ENCODE peak calls at places on chromosome 10, in four cellular contexts. Q is GM23338, J is transverse colon, B is epithelial cell of proximal tubule. N is an unnamed sample.

GRCh38 chr10:36048236-36048635 is 406.1 kb upstream of the FZD8 start:
- DNase-seq in J (no peak), B (no peak), Q (no peak), N (no peak)

GRCh38 chr10:22042557-22043326 is 39.2 kb upstream of the DNAJC1 start:
- DNase-seq in B (no peak), J (no peak), Q (peak; percentile 48), N (peak; percentile 18)

GRCh38 chr10:86321568-86321967 is 45.0 kb downstream of the GRID1 start:
- DNase-seq in Q (no peak), J (no peak), B (no peak), N (no peak)

GRCh38 chr10:124012066-124012465 is 81.3 kb downstream of the CHST15 start:
- DNase-seq in Q (no peak), J (no peak), B (no peak), N (no peak)

GRCh38 chr10:17836917-17837316 is 27.8 kb downstream of the MRC1 start:
- DNase-seq in Q (peak; percentile 50), B (no peak), J (peak; percentile 60), N (no peak)

GRCh38 chr10:22658745-22659410 is 55.5 kb downstream of the PIP4K2A start:
- DNase-seq in B (no peak), J (no peak), Q (no peak), N (no peak)

GRCh38 chr10:16967866-16968721 is 150.9 kb upstream of the RSU1 start:
- DNase-seq in J (peak; percentile 24), B (peak; percentile 64), Q (peak; percentile 68), N (peak; percentile 46)

GRCh38 chr10:132360766-132361447 is 28.9 kb downstream of the LRRC27 start:
- DNase-seq in Q (peak; percentile 81), B (no peak), J (no peak), N (peak; percentile 92)

GRCh38 chr10:75211007-75211735 is 575 bp downstream of the VDAC2 start:
- DNase-seq in Q (peak; percentile 48), B (no peak), J (peak; percentile 64), N (no peak)

GRCh38 chr10:85280014-85280413 is 951.6 kb downstream of the CCSER2 start:
- DNase-seq in B (no peak), J (no peak), Q (peak; percentile 4), N (no peak)

GRCh38 chr10:67790534-67791408 is 47.2 kb downstream of the DNAJC12 start:
- DNase-seq in Q (no peak), J (no peak), B (no peak), N (no peak)

GRCh38 chr10:35324196-35324595 is 12.1 kb upstream of the CCNY start:
- DNase-seq in J (no peak), Q (no peak), B (no peak), N (no peak)

GRCh38 chr10:124063736-124064135 is 29.7 kb downstream of the CHST15 start:
- DNase-seq in Q (no peak), B (no peak), J (peak; percentile 47), N (peak; percentile 28)

GRCh38 chr10:7788640-7789335 is 811 bp downstream of the ATP5F1C start:
- DNase-seq in J (no peak), Q (peak; percentile 8), B (no peak), N (peak; percentile 43)

GRCh38 chr10:129870926-129871660 is 93.0 kb downstream of the EBF3 start:
- DNase-seq in Q (no peak), J (no peak), B (no peak), N (peak; percentile 68)

GRCh38 chr10:114100848-114101741 is 57.4 kb downstream of the ADRB1 start:
- DNase-seq in Q (peak; percentile 48), J (no peak), B (no peak), N (peak; percentile 60)

GRCh38 chr10:119896061-119896655 is 3.6 kb downstream of the SEC23IP start:
- DNase-seq in Q (no peak), J (no peak), B (no peak), N (no peak)

GRCh38 chr10:103507235-103508191 is 14.0 kb downstream of the NEURL1 start:
- DNase-seq in B (no peak), J (no peak), Q (no peak), N (peak; percentile 56)

GRCh38 chr10:3803295-3803883 is 18.4 kb upstream of the KLF6 start:
- DNase-seq in J (no peak), B (no peak), Q (no peak), N (no peak)

GRCh38 chr10:79463578-79464496 is 18.4 kb upstream of the ZCCHC24 start:
- DNase-seq in J (no peak), B (no peak), Q (no peak), N (no peak)

GRCh38 chr10:100315603-100316002 is 14.4 kb downstream of the PKD2L1 start:
- DNase-seq in J (no peak), B (no peak), Q (no peak), N (no peak)

GRCh38 chr10:52187521-52188258 is 126.4 kb upstream of the DKK1 start:
- DNase-seq in Q (peak; percentile 73), B (no peak), J (no peak), N (no peak)

GRCh38 chr10:110919971-110920881 is 822 bp downstream of the SHOC2 start:
- DNase-seq in Q (peak; percentile 65), J (peak; percentile 34), B (no peak), N (peak; percentile 61)

DNA sequence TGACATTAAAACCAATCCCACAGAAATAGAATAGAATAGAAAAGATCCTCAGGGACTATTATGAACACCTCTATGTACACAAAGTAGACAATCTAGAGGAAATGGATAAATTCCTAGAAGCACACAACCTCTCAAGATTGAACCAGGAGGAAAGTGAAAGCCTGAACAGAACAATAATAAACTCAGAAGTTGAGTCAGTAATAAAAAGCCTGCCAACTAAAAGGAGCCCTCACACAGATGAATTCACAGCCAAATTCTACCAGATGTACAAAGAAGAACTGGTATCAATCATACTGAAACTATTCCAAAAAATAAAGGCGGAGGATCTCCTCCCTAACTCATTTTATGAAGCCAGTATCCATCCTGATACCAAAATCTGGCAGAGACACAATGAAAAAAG is 220.3 kb upstream of the HPS1 start:
- DNase-seq in Q (no peak), J (no peak), B (no peak), N (no peak)
- H3K4me3 ChIP-seq in Q (no peak overlapping the region), J (no peak overlapping the region), B (no peak overlapping the region), N (no peak overlapping the region)

DNA sequence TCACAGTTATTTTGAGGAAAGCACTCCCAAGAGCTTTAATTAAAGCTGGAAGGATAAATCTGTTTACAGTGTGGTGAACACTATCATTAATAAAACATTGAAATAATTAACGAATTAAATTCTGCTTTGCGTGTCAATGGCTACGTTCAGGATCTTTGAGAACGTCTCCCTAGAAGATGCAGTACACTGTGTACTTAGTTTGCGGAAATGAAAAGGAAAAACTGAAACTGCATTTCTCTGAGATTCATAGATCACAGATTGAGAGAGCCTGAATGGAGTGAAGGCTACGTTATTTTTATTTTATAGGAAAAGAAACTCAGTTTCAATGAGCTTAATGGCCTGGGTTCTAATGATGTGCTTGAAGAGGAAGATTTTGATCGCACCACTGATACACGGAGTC is 85.3 kb downstream of the NRP1 start:
- DNase-seq in J (no peak), B (no peak), Q (no peak), N (no peak)
- H3K4me3 ChIP-seq in J (no peak overlapping the region), B (no peak overlapping the region), Q (no peak overlapping the region), N (no peak overlapping the region)

GRCh38 chr10:101778151-101778780 is 2.4 kb upstream of the FGF8 start:
- DNase-seq in J (no peak), B (no peak), Q (no peak), N (no peak)
- H3K4me3 ChIP-seq in J (peak overlapping the region; percentile 52), B (no peak overlapping the region), Q (peak overlapping the region; percentile 78), N (peak overlapping the region; percentile 50)

GRCh38 chr10:99236627-99237309 is 1.1 kb upstream of the HPSE2 start:
- DNase-seq in J (no peak), B (no peak), Q (peak; percentile 52), N (peak; percentile 22)
- H3K4me3 ChIP-seq in J (no peak overlapping the region), B (no peak overlapping the region), Q (peak overlapping the region; percentile 75), N (peak overlapping the region; percentile 41)

GRCh38 chr10:58666024-58666423 is 153.4 kb downstream of the BICC1 start:
- DNase-seq in B (no peak), J (peak; percentile 17), Q (no peak), N (no peak)
- H3K4me3 ChIP-seq in B (peak overlapping the region; percentile 39), J (peak overlapping the region; percentile 38), Q (no peak overlapping the region), N (no peak overlapping the region)

DNA sequence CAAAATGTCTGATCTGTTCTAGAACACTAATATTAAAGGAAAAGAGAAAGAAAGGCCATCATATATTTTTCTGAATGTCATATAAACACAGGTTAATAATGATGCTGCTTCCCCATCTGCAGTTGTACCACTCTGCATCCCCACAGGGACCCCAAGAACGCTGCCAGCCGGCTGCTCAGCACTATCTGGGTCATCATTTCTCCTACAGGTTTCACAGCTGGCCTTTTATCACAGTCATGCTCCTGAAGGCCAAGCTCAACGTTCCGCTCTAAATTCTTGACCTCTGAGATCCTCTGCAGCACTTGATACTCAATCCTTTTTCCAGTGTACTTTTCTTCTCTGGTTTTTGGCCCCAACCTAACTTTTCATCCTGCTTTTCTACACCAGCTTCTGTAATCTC is 4.8 kb downstream of the IDI1 start:
- DNase-seq in J (no peak), Q (no peak), B (no peak), N (no peak)
- H3K4me3 ChIP-seq in J (no peak overlapping the region), Q (no peak overlapping the region), B (no peak overlapping the region), N (no peak overlapping the region)

DNA sequence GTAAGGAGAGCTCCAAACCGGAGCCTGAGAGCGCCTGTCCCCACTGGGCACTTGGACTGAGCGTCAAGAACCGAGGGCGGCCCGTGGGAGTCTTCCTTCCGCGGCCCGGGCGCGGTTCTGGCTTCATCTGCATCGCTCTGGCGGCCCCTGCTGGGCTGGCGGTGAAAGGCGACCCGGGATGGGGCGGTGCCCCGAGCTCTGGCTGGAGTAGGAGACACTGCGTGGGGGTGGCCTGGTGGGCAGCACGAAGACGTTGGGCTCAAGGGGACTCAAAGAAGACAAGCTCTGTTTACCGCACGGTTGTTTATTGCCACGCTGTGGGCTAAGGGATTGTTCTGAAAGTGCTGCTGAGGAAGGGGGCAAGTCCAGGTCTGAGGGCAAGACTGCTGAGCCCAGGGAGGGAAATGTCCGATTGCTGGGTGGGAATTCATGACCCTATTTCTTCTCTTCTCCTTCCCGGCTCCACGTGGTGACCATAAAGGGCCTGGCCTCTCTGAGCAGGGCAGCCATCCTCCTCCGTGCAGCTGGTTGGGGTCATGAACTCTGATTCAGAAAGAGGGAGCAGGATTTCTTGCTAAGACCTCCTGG is 29.8 kb downstream of the PLAU start:
- DNase-seq in J (peak; percentile 89), B (no peak), Q (peak; percentile 91), N (peak; percentile 94)
- H3K4me3 ChIP-seq in J (peak overlapping the region; percentile 47), B (peak overlapping the region; percentile 18), Q (peak overlapping the region; percentile 37), N (no peak overlapping the region)